ENCODE peak calls at places on chromosomes 7 and 10, in eight cellular contexts. R, M, X, Q, D, A, T and H are unnamed samples.

GRCh38 chr10:70814126-70814525 is 1.6 kb upstream of the SGPL1 start:
- DNase-seq in R (no peak), Q (no peak), D (no peak), X (no peak), M (no peak), A (no peak), T (no peak), H (no peak)

GRCh38 chr7:73539709-73540108 is 17.6 kb upstream of the BAZ1B start:
- DNase-seq in D (no peak), X (no peak), A (peak; percentile 31), R (no peak), T (no peak), M (no peak), Q (no peak), H (no peak)

GRCh38 chr7:135710417-135711138 is 17.4 kb downstream of the SLC13A4 start:
- DNase-seq in M (no peak), D (no peak), R (no peak), Q (no peak), T (no peak), A (no peak), X (no peak), H (no peak)

GRCh38 chr7:16739863-16740622 is 13.5 kb upstream of the TSPAN13 start:
- DNase-seq in T (peak; percentile 97), X (no peak), R (no peak), Q (peak; percentile 96), A (no peak), D (peak; percentile 95), M (peak; percentile 90), H (no peak)

GRCh38 chr10:62082729-62083412 is 181.4 kb downstream of the ARID5B start:
- DNase-seq in M (peak; percentile 21), T (no peak), A (no peak), R (peak; percentile 12), Q (no peak), D (peak; percentile 90), X (no peak), H (no peak)

GRCh38 chr10:44995914-44996633 is 4.6 kb upstream of the ZNF22 start:
- DNase-seq in R (no peak), M (no peak), X (peak; percentile 82), T (no peak), A (no peak), Q (peak; percentile 64), D (peak; percentile 84), H (peak; percentile 53)

GRCh38 chr7:1555813-1556540 is at the start of gene TMEM184A:
- DNase-seq in M (no peak), R (no peak), T (no peak), A (no peak), D (no peak), Q (no peak), X (peak; percentile 96), H (no peak)

GRCh38 chr7:90897961-90898469 is 301.9 kb downstream of the CDK14 start:
- DNase-seq in M (no peak), A (no peak), Q (no peak), R (no peak), X (no peak), T (no peak), D (peak; percentile 17), H (no peak)

GRCh38 chr10:87782721-87783120 is 35.3 kb downstream of the ATAD1 start:
- DNase-seq in A (no peak), D (no peak), X (no peak), R (no peak), Q (no peak), M (peak; percentile 20), T (no peak), H (no peak)

GRCh38 chr7:101817930-101818698 is 688 bp downstream of the CUX1 start:
- DNase-seq in T (no peak), X (no peak), M (no peak), Q (no peak), R (no peak), A (no peak), D (peak; percentile 86), H (no peak)

GRCh38 chr10:50614444-50615137 is 9.2 kb downstream of the SGMS1 start:
- DNase-seq in Q (no peak), T (no peak), X (no peak), R (no peak), A (no peak), D (no peak), M (no peak), H (no peak)

GRCh38 chr7:37489703-37490102 is 41.0 kb upstream of the ELMO1 start:
- DNase-seq in R (no peak), D (no peak), X (no peak), M (no peak), T (no peak), A (no peak), Q (no peak), H (peak; percentile 60)

GRCh38 chr10:124916098-124916584 is 25.8 kb upstream of the ZRANB1 start:
- DNase-seq in R (no peak), A (no peak), T (no peak), D (peak; percentile 42), Q (no peak), X (no peak), M (no peak), H (no peak)